ENCODE peak calls at places on chromosomes 13 and 19, in four cellular contexts. Z, L, J and I are unnamed samples.
A peak's percentile ranks its signal among the peaks of the same experiment; 100 is the strongest.

GRCh38 chr19:41206926-41207750 is 11.9 kb upstream of the AXL start:
- DNase-seq in Z (no peak), L (peak; percentile 86), J (no peak), I (peak; percentile 76)

GRCh38 chr13:52862358-52863206 is 14.1 kb upstream of the PCDH8 start:
- DNase-seq in Z (no peak), L (no peak), J (no peak), I (no peak)

GRCh38 chr13:78603240-78603947 is at the start of gene POU4F1:
- DNase-seq in Z (peak; percentile 85), L (no peak), J (no peak), I (peak; percentile 67)

GRCh38 chr19:17332677-17333581 is 1.7 kb downstream of the ANO8 start:
- DNase-seq in Z (peak; percentile 78), L (no peak), J (no peak), I (no peak)

GRCh38 chr13:50071399-50071798 is 56.2 kb downstream of the KCNRG start:
- DNase-seq in Z (no peak), L (no peak), J (no peak), I (no peak)

GRCh38 chr13:48859168-48860105 is 116.3 kb upstream of the FNDC3A start:
- DNase-seq in Z (no peak), L (no peak), J (no peak), I (peak; percentile 60)

GRCh38 chr19:18340237-18340989 is at the start of gene PGPEP1:
- DNase-seq in Z (peak; percentile 90), L (peak; percentile 88), J (peak; percentile 60), I (peak; percentile 73)

GRCh38 chr19:6076675-6077463 is 33.4 kb downstream of the RFX2 start:
- DNase-seq in Z (no peak), L (no peak), J (no peak), I (peak; percentile 44)

GRCh38 chr13:31431722-31432137 is 232.0 kb downstream of the B3GLCT start:
- DNase-seq in Z (no peak), L (peak; percentile 34), J (peak; percentile 9), I (peak; percentile 30)

GRCh38 chr19:46920341-46920740 is 59.5 kb downstream of the ARHGAP35 start:
- DNase-seq in Z (no peak), L (no peak), J (no peak), I (no peak)

GRCh38 chr19:1284293-1284978 is 1.2 kb upstream of the EFNA2 start:
- DNase-seq in Z (no peak), L (peak; percentile 5), J (no peak), I (peak; percentile 79)

GRCh38 chr19:7442423-7442822 is 46.4 kb downstream of the PEX11G start:
- DNase-seq in Z (no peak), L (peak; percentile 30), J (no peak), I (no peak)

GRCh38 chr13:45367995-45368394 is 27.0 kb upstream of the TPT1 start:
- DNase-seq in Z (no peak), L (no peak), J (no peak), I (no peak)

GRCh38 chr13:46515793-46516192 is 37.2 kb upstream of the LRCH1 start:
- DNase-seq in Z (no peak), L (no peak), J (no peak), I (no peak)

GRCh38 chr19:52992109-52993004 is 21.4 kb upstream of the ERVV-1 start:
- DNase-seq in Z (peak; percentile 71), L (peak; percentile 10), J (peak; percentile 10), I (no peak)

GRCh38 chr19:16566161-16566560 is 6.1 kb downstream of the SLC35E1 start:
- DNase-seq in Z (peak; percentile 90), L (no peak), J (no peak), I (peak; percentile 85)

GRCh38 chr19:1016647-1017114 is 4.2 kb downstream of the TMEM259 start:
- DNase-seq in Z (peak; percentile 84), L (no peak), J (no peak), I (peak; percentile 67)

GRCh38 chr13:45335397-45336024 is 5.5 kb downstream of the TPT1 start:
- DNase-seq in Z (no peak), L (no peak), J (no peak), I (no peak)

GRCh38 chr19:14561832-14562351 is 10.0 kb downstream of the NDUFB7 start:
- DNase-seq in Z (no peak), L (peak; percentile 53), J (peak; percentile 38), I (no peak)

GRCh38 chr19:53977991-53978731 is 13.3 kb upstream of the CACNG6 start:
- DNase-seq in Z (no peak), L (peak; percentile 73), J (no peak), I (peak; percentile 52)

GRCh38 chr19:47377801-47378200 is 28.7 kb downstream of the DHX34 start:
- DNase-seq in Z (no peak), L (no peak), J (no peak), I (no peak)

GRCh38 chr13:23567792-23568480 is 2.3 kb upstream of the TNFRSF19 start:
- DNase-seq in Z (no peak), L (no peak), J (no peak), I (no peak)

GRCh38 chr13:26508885-26509284 is 48.6 kb upstream of the WASF3 start:
- DNase-seq in Z (no peak), L (peak; percentile 25), J (no peak), I (no peak)

GRCh38 chr13:49536144-49536873 is 40.6 kb downstream of the PHF11 start:
- DNase-seq in Z (no peak), L (no peak), J (no peak), I (no peak)

DNA sequence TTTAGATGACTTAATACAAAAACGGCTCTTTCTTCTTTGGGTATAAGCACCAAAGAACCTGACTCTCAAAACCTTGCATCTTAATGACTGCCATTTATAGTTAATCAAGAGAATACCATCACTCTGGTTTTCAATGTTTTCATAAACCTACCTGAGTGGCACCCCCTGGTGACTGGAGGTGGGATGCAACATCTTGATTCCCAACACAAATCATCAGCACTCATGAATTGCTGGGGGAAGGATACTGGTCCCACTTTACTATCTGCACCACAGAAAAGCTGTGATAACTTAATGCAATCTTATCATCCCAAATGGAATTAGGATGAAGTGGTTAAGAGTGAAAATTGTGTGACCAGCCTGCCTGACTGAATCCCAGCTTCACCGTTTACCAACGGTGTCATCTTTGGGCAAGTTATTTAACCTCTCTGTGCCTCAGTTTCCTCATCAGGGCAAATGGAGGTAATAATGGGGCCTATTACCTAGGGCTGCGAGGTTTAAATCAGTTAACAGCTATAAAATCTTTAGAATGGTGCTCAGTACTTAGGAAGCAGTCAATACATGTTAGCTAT is 366.4 kb downstream of the KLF12 start:
- DNase-seq in Z (no peak), L (no peak), J (no peak), I (peak; percentile 51)
- H3K27ac ChIP-seq in Z (peak overlapping the region; percentile 79), L (peak overlapping the region; percentile 76), J (no peak overlapping the region), I (peak overlapping the region; percentile 40)

DNA sequence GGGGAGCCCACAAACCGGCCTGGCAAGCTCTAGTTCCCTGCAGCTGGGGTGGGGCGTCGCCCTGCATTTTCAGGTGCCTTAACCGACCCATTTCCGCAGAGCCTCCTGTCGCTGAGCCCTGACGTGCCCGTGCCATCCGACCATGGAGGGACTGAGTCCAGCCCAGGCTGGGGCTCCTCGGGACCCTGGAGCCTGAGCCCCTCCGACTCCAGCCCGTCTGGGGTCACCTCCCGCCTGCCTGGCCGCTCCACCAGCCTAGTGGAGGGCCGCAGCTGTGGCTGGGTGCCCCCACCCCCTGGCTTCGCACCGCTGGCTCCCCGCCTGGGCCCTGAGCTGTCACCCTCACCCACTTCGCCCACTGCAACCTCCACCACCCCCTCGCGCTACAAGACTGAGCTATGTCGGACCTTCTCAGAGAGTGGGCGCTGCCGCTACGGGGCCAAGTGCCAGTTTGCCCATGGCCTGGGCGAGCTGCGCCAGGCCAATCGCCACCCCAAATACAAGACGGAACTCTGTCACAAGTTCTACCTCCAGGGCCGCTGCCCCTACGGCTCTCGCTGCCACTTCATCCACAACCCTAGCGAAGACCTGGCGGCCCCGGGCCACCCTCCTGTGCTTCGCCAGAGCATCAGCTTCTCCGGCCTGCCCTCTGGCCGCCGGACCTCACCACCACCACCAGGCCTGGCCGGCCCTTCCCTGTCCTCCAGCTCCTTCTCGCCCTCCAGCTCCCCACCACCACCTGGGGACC is 1.2 kb downstream of the ZFP36 start:
- DNase-seq in Z (peak; percentile 94), L (no peak), J (peak; percentile 64), I (peak; percentile 93)
- TF ChIP-seq POLR2A in Z (peak; percentile 35), L (peak; percentile 4), J (peak; percentile 39), I (peak; percentile 47)

DNA sequence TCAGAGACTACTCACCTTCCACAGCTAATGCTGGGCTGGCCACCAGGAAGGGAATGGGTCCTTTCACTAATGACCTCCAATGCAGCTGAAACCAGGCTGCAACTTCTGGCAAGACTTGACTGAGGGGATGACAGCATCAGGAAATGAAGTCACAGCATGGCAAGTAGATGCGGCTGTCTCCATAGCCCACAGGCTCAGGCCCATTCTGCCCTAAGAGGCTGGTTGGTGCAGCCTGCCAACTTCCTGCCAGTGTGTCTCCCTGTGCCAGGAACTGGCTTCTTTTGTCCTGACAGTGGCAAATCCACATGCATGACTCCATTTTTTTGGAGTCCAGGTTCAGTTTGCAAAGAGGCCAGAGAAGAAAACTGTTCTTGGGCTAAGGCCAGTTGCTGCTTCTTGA is 467.2 kb downstream of the TSHZ3 start:
- DNase-seq in Z (no peak), L (no peak), J (no peak), I (no peak)
- TF ChIP-seq CTCF in Z (no peak), L (no peak), J (no peak), I (no peak)

GRCh38 chr19:57319869-57320179 is 448 bp upstream of the ZNF543 start:
- DNase-seq in Z (no peak), L (no peak), J (no peak), I (no peak)

GRCh38 chr19:57321746-57322145 is 1.5 kb downstream of the ZNF543 start:
- DNase-seq in Z (no peak), L (no peak), J (no peak), I (no peak)

GRCh38 chr19:57317503-57317902 is 2.8 kb upstream of the ZNF543 start:
- DNase-seq in Z (no peak), L (no peak), J (no peak), I (no peak)

GRCh38 chr19:57320180-57321084 is at the start of gene ZNF543:
- DNase-seq in Z (peak; percentile 98), L (peak; percentile 97), J (peak; percentile 92), I (peak; percentile 96)

GRCh38 chr19:57321164-57321563 is 892 bp downstream of the ZNF543 start:
- DNase-seq in Z (no peak), L (no peak), J (no peak), I (no peak)
- H3K27ac ChIP-seq in Z (peak overlapping the region; percentile 90), L (peak overlapping the region; percentile 94), J (no peak overlapping the region), I (no peak overlapping the region)